ENCODE peak calls at places on chromosomes 12 and 14, in six cellular contexts. G, R, K, Z, D and J are unnamed samples.

GRCh38 chr12:70251226-70251625 is 8.0 kb downstream of the CNOT2 start:
- DNase-seq in G (no peak), Z (no peak), K (no peak), D (no peak), R (no peak), J (no peak)

GRCh38 chr12:44835641-44836379 is 40.3 kb downstream of the NELL2 start:
- DNase-seq in D (no peak), Z (no peak), K (no peak), R (no peak), G (no peak), J (no peak)

GRCh38 chr14:81351205-81351604 is 48.9 kb downstream of the STON2 start:
- DNase-seq in Z (no peak), K (no peak), R (no peak), D (no peak), G (no peak), J (no peak)

GRCh38 chr12:120367924-120368788 is 808 bp downstream of the MSI1 start:
- DNase-seq in R (no peak), Z (no peak), G (no peak), D (no peak), K (no peak), J (peak; percentile 41)

GRCh38 chr14:89093083-89093482 is 268.6 kb downstream of the TTC8 start:
- DNase-seq in Z (no peak), D (no peak), K (no peak), R (no peak), G (no peak), J (no peak)

GRCh38 chr12:31000751-31001150 is 72.9 kb upstream of the DDX11 start:
- DNase-seq in G (no peak), D (no peak), Z (no peak), R (no peak), K (no peak), J (peak; percentile 3)

GRCh38 chr12:68271346-68271745 is 17.9 kb upstream of the IL22 start:
- DNase-seq in Z (peak; percentile 86), K (no peak), G (no peak), D (no peak), R (no peak), J (no peak)

GRCh38 chr12:65634626-65635331 is 189.5 kb upstream of the HMGA2 start:
- DNase-seq in Z (no peak), D (no peak), K (no peak), G (no peak), R (no peak), J (no peak)

GRCh38 chr14:99393059-99393655 is 87.5 kb downstream of the SETD3 start:
- DNase-seq in Z (peak; percentile 52), D (no peak), K (peak; percentile 61), R (no peak), G (no peak), J (no peak)

GRCh38 chr12:63144556-63144955 is 6.4 kb downstream of the AVPR1A start:
- DNase-seq in Z (no peak), D (no peak), K (no peak), G (no peak), R (no peak), J (no peak)

GRCh38 chr12:123238330-123238682 is 5.1 kb downstream of the MTRFR start:
- DNase-seq in Z (no peak), K (no peak), R (no peak), D (no peak), G (no peak), J (no peak)

GRCh38 chr12:79384551-79384950 is 306.2 kb downstream of the PAWR start:
- DNase-seq in Z (no peak), K (no peak), D (no peak), G (no peak), R (no peak), J (no peak)

DNA sequence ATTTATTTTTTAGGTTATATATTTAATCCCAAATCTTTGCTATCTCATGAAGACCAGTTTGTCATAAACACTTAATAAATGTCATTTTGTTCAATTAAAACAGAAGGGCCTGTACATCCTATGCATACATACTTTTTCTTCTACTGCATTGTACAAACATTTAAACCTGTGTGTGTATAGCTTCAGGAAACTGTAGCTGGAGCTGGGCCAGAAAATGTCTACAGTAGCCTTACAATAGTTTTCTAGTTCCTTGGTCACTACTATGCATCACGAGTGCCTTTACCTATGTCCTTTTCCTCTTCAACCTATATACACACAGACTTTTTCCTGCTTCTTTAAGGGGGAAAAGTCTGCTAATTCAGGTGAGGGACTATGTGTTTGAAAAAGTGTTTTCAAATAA is 302.8 kb downstream of the PAWR start:
- DNase-seq in G (no peak), K (no peak), D (no peak), R (no peak), Z (no peak), J (no peak)
- H3K4me3 ChIP-seq in G (no peak overlapping the region), K (no peak overlapping the region), D (no peak overlapping the region), R (no peak overlapping the region), Z (no peak overlapping the region), J (no peak overlapping the region)

GRCh38 chr12:114408881-114409795 is 3.2 kb upstream of the TBX5 start:
- DNase-seq in K (no peak), R (no peak), G (no peak), D (no peak), Z (peak; percentile 81), J (peak; percentile 74)
- H3K27ac ChIP-seq in K (no peak overlapping the region), R (no peak overlapping the region), G (peak overlapping the region; percentile 85), D (no peak overlapping the region), Z (no peak overlapping the region), J (peak overlapping the region; percentile 91)

GRCh38 chr14:100902295-100902694 is 1.2 kb downstream of the RTL1 start:
- DNase-seq in Z (no peak), G (no peak), R (no peak), K (no peak), D (no peak), J (no peak)
- H3K27me3 ChIP-seq in Z (peaks cover 53% of the 10 kb centered on the region), G (peaks cover 68% of the 10 kb centered on the region), R (no peaks in the 10 kb centered on the region), K (peaks cover 90% of the 10 kb centered on the region), D (no peaks in the 10 kb centered on the region), J (no peaks in the 10 kb centered on the region)

GRCh38 chr14:74942608-74943007 is 12.8 kb downstream of the PGF start:
- DNase-seq in Z (no peak), G (no peak), R (no peak), D (no peak), K (no peak), J (no peak)
- H3K4me3 ChIP-seq in Z (no peak overlapping the region), G (peak overlapping the region; percentile 9), R (no peak overlapping the region), D (no peak overlapping the region), K (no peak overlapping the region), J (no peak overlapping the region)

GRCh38 chr14:34424488-34424887 is 37.6 kb downstream of the SPTSSA start:
- DNase-seq in G (no peak), R (no peak), K (no peak), D (no peak), Z (no peak), J (no peak)
- H3K27ac ChIP-seq in G (no peak overlapping the region), R (no peak overlapping the region), K (no peak overlapping the region), D (no peak overlapping the region), Z (no peak overlapping the region), J (no peak overlapping the region)

GRCh38 chr12:54415223-54415929 is 3.7 kb downstream of the ITGA5 start:
- DNase-seq in D (no peak), Z (no peak), R (no peak), G (no peak), K (no peak), J (no peak)
- H3K27me3 ChIP-seq in D (no peaks in the 10 kb centered on the region), Z (no peaks in the 10 kb centered on the region), R (no peaks in the 10 kb centered on the region), G (no peaks in the 10 kb centered on the region), K (peaks cover 18% of the 10 kb centered on the region), J (no peaks in the 10 kb centered on the region)

GRCh38 chr12:8449293-8449944 is 6.3 kb upstream of the CLEC6A start:
- DNase-seq in G (no peak), D (no peak), K (no peak), R (no peak), Z (no peak), J (no peak)
- H3K4me3 ChIP-seq in G (no peak overlapping the region), D (no peak overlapping the region), K (no peak overlapping the region), R (no peak overlapping the region), Z (no peak overlapping the region), J (no peak overlapping the region)

GRCh38 chr12:114678028-114678427 is 5.9 kb downstream of the TBX3 start:
- DNase-seq in D (no peak), Z (no peak), G (no peak), K (no peak), R (no peak), J (no peak)

GRCh38 chr12:114680498-114681148 is 3.4 kb downstream of the TBX3 start:
- DNase-seq in R (no peak), K (no peak), G (no peak), D (no peak), Z (no peak), J (no peak)

GRCh38 chr12:114679942-114680341 is 4.0 kb downstream of the TBX3 start:
- DNase-seq in Z (no peak), G (no peak), K (no peak), D (no peak), R (no peak), J (no peak)

GRCh38 chr12:114678718-114679117 is 5.3 kb downstream of the TBX3 start:
- DNase-seq in Z (no peak), R (no peak), K (no peak), D (no peak), G (no peak), J (no peak)

DNA sequence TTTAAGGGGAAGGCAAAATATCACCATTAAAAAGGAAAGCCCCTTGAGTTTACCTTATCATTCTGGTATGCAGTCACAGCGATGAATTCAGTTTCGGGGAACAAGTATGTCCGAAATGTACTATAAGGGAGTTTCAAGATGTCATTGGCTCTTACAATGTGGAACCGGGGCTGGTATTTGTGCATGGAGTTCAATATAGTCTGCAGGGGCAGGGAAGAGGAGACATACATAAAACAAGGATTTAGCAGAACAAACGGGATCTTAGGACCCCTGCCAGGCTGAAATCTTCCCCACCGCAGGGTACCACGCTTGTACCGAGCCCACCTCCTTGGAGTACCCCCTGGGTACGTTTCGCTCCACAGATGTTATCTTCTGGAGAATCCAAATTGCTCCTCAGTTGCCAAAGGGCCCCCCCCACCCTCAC is 4.5 kb downstream of the TBX3 start:
- DNase-seq in G (no peak), D (no peak), R (no peak), K (no peak), Z (no peak), J (no peak)
- H3K27ac ChIP-seq in G (peak overlapping the region; percentile 90), D (no peak overlapping the region), R (peak overlapping the region; percentile 90), K (no peak overlapping the region), Z (no peak overlapping the region), J (no peak overlapping the region)